ENCODE peak calls at places on chromosomes 7 and 10, in seven cellular contexts. Z is OCI-LY7, A is body of pancreas, M is astrocyte, R is GM23338, W is esophagus squamous epithelium, C is Karpas-422. K is an unnamed sample. For H3K36me3, the result is how much of the 10 kb centered on the place peaks cover.

GRCh38 chr7:10221084-10221483 is 752.6 kb upstream of the PHF14 start:
- DNase-seq in Z (no peak), R (no peak), C (no peak), W (no peak), M (no peak), A (no peak), K (no peak)

GRCh38 chr7:94040254-94040653 is 36.1 kb upstream of the BET1 start:
- DNase-seq in W (no peak), C (no peak), M (no peak), R (no peak), Z (peak), A (no peak), K (no peak)

GRCh38 chr10:114876602-114877300 is 55.2 kb downstream of the FHIP2A start:
- DNase-seq in W (no peak), R (peak), M (no peak), C (peak), A (peak), Z (peak), K (peak)

GRCh38 chr10:82319046-82319445 is 444.1 kb downstream of the NRG3 start:
- DNase-seq in C (no peak), M (no peak), A (no peak), W (no peak), R (no peak), Z (no peak), K (no peak)

GRCh38 chr7:25119102-25119501 is 6.0 kb downstream of the CYCS start:
- DNase-seq in R (no peak), A (no peak), Z (no peak), C (peak), W (no peak), M (no peak), K (no peak)

GRCh38 chr7:149459201-149459539 is 1.7 kb downstream of the ZNF777 start:
- DNase-seq in A (no peak), C (no peak), M (no peak), R (no peak), Z (no peak), W (no peak), K (no peak)

GRCh38 chr7:121449735-121450134 is 53.6 kb upstream of the FAM3C start:
- DNase-seq in Z (no peak), W (no peak), A (no peak), M (no peak), C (no peak), R (no peak), K (no peak)

GRCh38 chr10:61882621-61883375 is 18.7 kb upstream of the ARID5B start:
- DNase-seq in C (no peak), M (peak), Z (no peak), W (no peak), A (no peak), R (no peak), K (no peak)

GRCh38 chr7:110010379-110010778 is 1080.5 kb upstream of the LRRN3 start:
- DNase-seq in R (no peak), W (no peak), Z (no peak), M (no peak), A (no peak), C (no peak), K (peak)

GRCh38 chr7:147188485-147188884 is 1071.9 kb downstream of the CNTNAP2 start:
- DNase-seq in Z (no peak), W (no peak), M (no peak), R (no peak), A (no peak), C (no peak), K (no peak)

GRCh38 chr10:101295266-101295665 is 58.7 kb upstream of the BTRC start:
- DNase-seq in M (no peak), A (no peak), C (no peak), Z (no peak), W (no peak), R (no peak), K (no peak)

GRCh38 chr7:141074997-141075396 is 1.1 kb downstream of the TMEM178B start:
- DNase-seq in A (no peak), M (no peak), R (no peak), C (no peak), W (no peak), Z (no peak), K (no peak)

GRCh38 chr7:101927389-101928306 is 110.2 kb downstream of the CUX1 start:
- DNase-seq in W (no peak), A (no peak), M (no peak), R (peak), Z (no peak), C (no peak), K (no peak)

GRCh38 chr7:127347567-127348246 is 44.8 kb downstream of the ZNF800 start:
- DNase-seq in Z (no peak), M (peak), C (peak), W (no peak), A (peak), R (peak), K (peak)

DNA sequence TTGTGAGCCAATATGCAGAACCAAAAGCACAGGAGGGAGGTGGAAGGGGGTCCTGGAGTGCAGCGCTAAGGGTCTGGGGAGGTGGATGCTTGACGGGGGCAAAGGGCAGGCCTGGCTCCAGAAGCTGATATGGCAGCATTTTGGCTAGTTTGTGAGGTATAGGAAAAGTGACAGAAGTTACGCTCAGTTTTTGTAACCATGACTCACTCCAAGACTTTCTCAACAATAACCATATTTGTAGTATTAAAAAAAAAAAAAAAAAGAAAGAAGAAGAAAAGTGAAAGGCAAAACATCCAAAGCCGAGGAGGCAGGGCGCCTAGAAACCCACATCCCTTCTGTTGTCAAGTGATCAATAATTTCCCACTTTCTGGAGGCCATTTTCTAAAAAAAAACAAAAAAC is 92.3 kb downstream of the RNF216 start:
- DNase-seq in W (no peak), A (no peak), Z (no peak), M (no peak), R (no peak), C (no peak), K (no peak)
- H3K4me3 ChIP-seq in W (no peak), A (no peak), Z (no peak), M (no peak), R (no peak), C (no peak), K (no peak)

GRCh38 chr7:2215851-2216250 is 16.9 kb downstream of the MAD1L1 start:
- DNase-seq in A (no peak), R (no peak), M (no peak), W (no peak), C (no peak), Z (no peak), K (no peak)
- H3K36me3 ChIP-seq in A (under half), R (under half), M (under half), W (half or more), C (under half), Z (half or more), K (half or more)

GRCh38 chr10:17671307-17671706 is 27.4 kb downstream of the STAM start:
- DNase-seq in A (no peak), C (no peak), M (peak), Z (no peak), W (no peak), R (peak), K (no peak)
- H3K4me3 ChIP-seq in A (no peak), C (no peak), M (no peak), Z (no peak), W (no peak), R (peak), K (no peak)

DNA sequence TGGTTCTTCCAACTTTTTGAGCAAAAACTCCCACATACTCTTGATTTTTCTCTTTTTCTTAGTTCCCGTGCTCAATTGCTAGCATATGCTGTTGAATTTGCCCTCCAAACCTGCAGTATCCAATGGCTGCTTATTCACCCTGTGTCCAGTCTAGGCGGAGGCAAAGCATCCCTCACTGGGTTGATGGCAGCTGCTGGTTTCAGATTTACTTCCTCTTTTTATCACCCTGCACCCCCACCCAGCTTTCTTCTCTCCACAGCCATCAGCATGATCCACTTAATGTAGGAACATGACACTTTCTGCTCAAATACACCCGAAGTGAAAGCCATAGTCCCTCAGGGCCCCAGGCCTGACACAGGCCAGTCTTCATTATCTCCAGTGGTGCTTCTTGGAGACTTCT is 87.6 kb upstream of the ADARB2 start:
- DNase-seq in Z (peak), R (no peak), M (no peak), C (peak), A (no peak), W (no peak), K (no peak)
- H3K36me3 ChIP-seq in Z (under half), R (under half), M (under half), C (under half), A (under half), W (under half), K (under half)

GRCh38 chr7:23107781-23108180 is 2.2 kb downstream of the KLHL7 start:
- DNase-seq in M (no peak), W (no peak), C (no peak), A (no peak), Z (no peak), R (no peak), K (no peak)
- H3K4me3 ChIP-seq in M (peak), W (no peak), C (peak), A (no peak), Z (peak), R (peak), K (peak)

DNA sequence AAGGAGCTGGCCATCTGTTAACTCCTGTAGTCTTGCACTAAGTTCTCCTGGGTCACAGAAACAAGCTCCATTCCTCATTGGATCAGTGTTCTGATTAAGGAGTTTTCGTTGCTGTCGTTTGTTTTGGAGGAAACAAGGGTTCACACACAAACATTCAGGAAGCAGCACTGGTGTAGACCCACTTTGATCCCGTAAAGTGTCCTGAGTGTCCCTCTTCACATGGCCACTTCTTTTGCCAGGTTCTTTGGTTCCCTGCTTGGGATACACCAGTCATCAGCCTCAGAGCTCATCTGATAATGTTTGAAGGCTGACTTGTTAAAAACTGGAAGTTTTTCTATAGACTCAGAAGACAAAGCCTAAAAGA is 10.9 kb downstream of the PDK4 start:
- DNase-seq in W (no peak), R (no peak), A (no peak), M (no peak), Z (no peak), C (no peak), K (no peak)
- H3K36me3 ChIP-seq in W (half or more), R (under half), A (under half), M (under half), Z (under half), C (under half), K (under half)

K was measured in endodermal cell.